ENCODE peak calls at places on chromosomes 4 and X, in ten cellular contexts. C, V, X, N, F, E, T, W, L and G are unnamed samples.

GRCh38 chrX:66255359-66255967 is 91.4 kb downstream of the HEPH start:
- DNase-seq in L (no peak), E (no peak), X (no peak), C (no peak), W (no peak), T (no peak), N (no peak), F (no peak), V (no peak), G (no peak)

GRCh38 chrX:72020788-72021187 is 110.1 kb downstream of the NHSL2 start:
- DNase-seq in N (no peak), L (no peak), E (no peak), C (no peak), V (no peak), F (no peak), W (no peak), X (no peak), T (no peak), G (no peak)

GRCh38 chrX:40012800-40013682 is 84.7 kb downstream of the BCOR start:
- DNase-seq in L (peak), V (peak), X (peak), N (peak), E (peak), C (peak), T (peak), W (peak), F (peak), G (no peak)

GRCh38 chr4:22099896-22100295 is 151.3 kb upstream of the KCNIP4 start:
- DNase-seq in X (peak), E (no peak), N (no peak), T (peak), C (no peak), L (no peak), F (peak), W (no peak), V (peak), G (no peak)

GRCh38 chr4:10183462-10183861 is 66.9 kb upstream of the WDR1 start:
- DNase-seq in N (no peak), T (no peak), X (no peak), E (no peak), C (no peak), L (no peak), F (no peak), W (no peak), V (no peak), G (no peak)

GRCh38 chr4:137471895-137472294 is 60.4 kb downstream of the PCDH18 start:
- DNase-seq in V (no peak), W (no peak), F (peak), N (no peak), C (no peak), L (no peak), T (no peak), E (no peak), X (peak), G (no peak)

GRCh38 chr4:84936123-84936522 is 30.4 kb downstream of the WDFY3 start:
- DNase-seq in X (no peak), L (no peak), E (no peak), T (no peak), F (no peak), C (no peak), N (no peak), V (no peak), W (no peak), G (no peak)

GRCh38 chr4:84967292-84967651 is 782 bp upstream of the WDFY3 start:
- DNase-seq in X (peak), W (no peak), T (no peak), F (peak), E (no peak), N (no peak), V (peak), C (no peak), L (no peak), G (no peak)

GRCh38 chrX:133650262-133650661 is 235.0 kb upstream of the GPC4 start:
- DNase-seq in E (no peak), X (no peak), T (no peak), V (no peak), L (no peak), N (no peak), C (no peak), W (no peak), F (no peak), G (no peak)

GRCh38 chr4:143699331-143700059 is 980 bp downstream of the FREM3 start:
- DNase-seq in F (no peak), N (peak), L (no peak), W (no peak), X (no peak), T (no peak), C (no peak), E (no peak), V (no peak), G (no peak)

DNA sequence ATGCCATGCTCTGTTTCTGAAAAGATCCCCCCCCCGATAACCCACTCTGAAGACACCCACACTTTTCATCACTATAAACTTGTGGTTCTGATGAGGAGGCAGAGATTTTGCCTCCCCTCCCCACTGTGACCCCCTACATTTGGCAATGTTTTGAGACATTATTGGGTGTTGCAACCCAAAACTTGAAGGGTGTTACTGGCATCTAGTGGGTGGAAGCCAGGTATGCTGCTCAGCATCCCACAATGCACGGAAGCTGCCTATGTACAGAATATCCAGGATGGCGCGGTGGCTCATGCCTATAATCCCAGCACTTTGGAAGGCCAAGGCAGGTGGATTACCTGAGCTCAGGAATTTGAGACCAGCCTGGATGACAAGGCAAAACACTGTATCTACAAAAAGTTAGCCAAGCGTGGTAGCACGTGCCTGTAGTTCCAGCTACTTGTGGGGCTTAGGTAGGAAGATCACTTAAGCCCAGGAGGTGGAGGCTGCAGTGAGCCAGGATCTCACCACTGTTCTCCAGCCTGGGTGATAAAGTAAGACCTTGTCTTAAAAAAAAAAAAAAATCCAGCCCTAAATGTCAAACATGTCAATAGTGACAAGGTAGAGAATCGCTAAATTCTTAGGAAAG is 87.3 kb downstream of the SCD5 start:
- DNase-seq in W (no peak), E (no peak), X (no peak), N (no peak), C (no peak), V (no peak), T (no peak), F (no peak), L (no peak), G (no peak)
- TF ChIP-seq CTCF in W (no peak), E (no peak), X (no peak), N (no peak), C (no peak), V (no peak), T (no peak), F (no peak), L (no peak), G (no peak)

GRCh38 chr4:73221734-73222133 is 36.9 kb downstream of the ANKRD17 start:
- DNase-seq in X (no peak), W (no peak), F (no peak), V (no peak), E (no peak), L (no peak), C (no peak), N (no peak), T (no peak), G (no peak)
- H3K4me3 ChIP-seq in X (peak), W (no peak), F (peak), V (peak), E (no peak), L (peak), C (peak), N (peak), T (peak), G (peak)

GRCh38 chrX:150365953-150366911 is 3.1 kb downstream of the MAMLD1 start:
- DNase-seq in F (peak), L (no peak), W (peak), C (peak), V (peak), E (peak), T (peak), N (peak), X (peak), G (no peak)
- TF ChIP-seq CTCF in F (peak), L (no peak), W (no peak), C (no peak), V (peak), E (no peak), T (peak), N (no peak), X (peak), G (peak)

GRCh38 chrX:153725832-153726285 is 1.2 kb downstream of the ABCD1 start:
- DNase-seq in L (no peak), N (peak), F (no peak), C (no peak), E (no peak), W (no peak), T (no peak), V (no peak), X (no peak), G (no peak)

GRCh38 chrX:153726286-153727107 is 1.8 kb downstream of the ABCD1 start:
- DNase-seq in C (peak), F (peak), L (peak), T (no peak), E (peak), X (peak), W (peak), V (peak), N (peak), G (no peak)

GRCh38 chrX:153728951-153729631 is 4.4 kb downstream of the ABCD1 start:
- DNase-seq in F (no peak), L (no peak), W (no peak), N (no peak), V (no peak), C (no peak), E (no peak), X (no peak), T (no peak), G (no peak)

GRCh38 chrX:153728095-153728494 is 3.4 kb downstream of the ABCD1 start:
- DNase-seq in F (no peak), V (no peak), C (no peak), T (no peak), E (no peak), L (no peak), X (no peak), N (no peak), W (no peak), G (no peak)

GRCh38 chrX:153727108-153727931 is 2.7 kb downstream of the ABCD1 start:
- DNase-seq in E (peak), W (peak), N (peak), C (no peak), X (peak), T (no peak), F (peak), L (peak), V (peak), G (no peak)
- H3K4me3 ChIP-seq in E (peak), W (peak), N (peak), C (peak), X (peak), T (no peak), F (peak), L (peak), V (peak), G (peak)

DNA sequence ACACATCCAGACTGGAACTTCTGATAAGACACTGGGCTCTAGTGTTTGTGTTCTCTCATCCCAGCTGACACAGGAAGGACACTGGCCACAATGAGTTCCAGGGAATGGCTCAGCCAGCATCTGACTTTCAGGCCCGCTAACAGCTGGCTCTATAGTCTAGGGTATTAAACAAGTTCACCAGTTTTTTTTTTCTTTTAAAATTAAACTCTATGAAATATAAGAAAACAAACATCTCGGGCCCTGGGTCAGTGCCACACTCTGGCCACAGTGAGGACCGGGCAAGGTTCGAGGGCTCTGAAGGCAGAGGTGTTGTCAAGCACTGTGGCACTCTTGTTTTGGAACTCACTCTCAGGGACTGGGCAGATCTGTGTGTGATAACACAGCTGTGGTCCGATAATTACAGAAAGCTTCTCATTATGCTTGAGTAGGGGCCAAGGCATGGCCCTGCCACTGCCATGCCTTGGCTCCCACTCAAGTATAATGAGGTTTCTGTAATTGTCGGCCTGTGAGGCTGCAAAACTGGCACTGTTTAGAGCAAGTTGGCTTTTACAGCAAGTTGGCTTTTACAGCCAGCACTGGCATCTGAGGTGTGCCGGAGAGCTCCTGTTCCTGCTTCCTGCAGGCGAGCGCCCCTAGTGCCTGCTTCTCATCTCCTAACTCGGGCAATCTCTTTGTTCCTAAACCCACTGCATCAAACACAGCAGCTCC is 62.8 kb downstream of the PPP1R2C start:
- DNase-seq in E (no peak), X (no peak), L (peak), N (no peak), F (peak), C (no peak), V (no peak), W (peak), T (no peak), G (no peak)
- TF ChIP-seq CTCF in E (no peak), X (no peak), L (no peak), N (peak), F (peak), C (peak), V (peak), W (peak), T (peak), G (peak)

DNA sequence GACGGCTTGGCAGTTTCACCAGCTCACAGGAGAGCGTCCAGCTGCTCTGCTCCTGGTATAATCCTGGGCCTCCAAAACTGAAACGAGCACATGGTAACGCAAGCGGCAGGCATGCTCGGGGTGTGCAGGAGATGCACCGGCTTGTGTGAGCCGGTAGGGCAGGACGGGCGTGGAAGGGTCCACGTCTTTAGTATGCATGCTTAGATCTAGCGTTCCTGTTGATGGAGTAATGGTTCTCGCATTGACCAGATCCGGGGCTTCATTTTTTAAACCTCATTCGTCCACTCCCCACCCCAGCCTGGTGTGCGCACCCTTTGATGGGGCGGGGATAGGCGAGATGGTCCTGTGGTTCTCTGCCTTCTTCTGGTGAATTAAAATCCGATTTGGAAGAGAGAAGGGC is 39.7 kb downstream of the FAM149A start:
- DNase-seq in L (no peak), X (peak), W (no peak), V (peak), N (no peak), C (no peak), F (peak), E (peak), T (peak), G (no peak)
- H3K4me3 ChIP-seq in L (peak), X (peak), W (peak), V (peak), N (peak), C (no peak), F (peak), E (peak), T (peak), G (peak)

DNA sequence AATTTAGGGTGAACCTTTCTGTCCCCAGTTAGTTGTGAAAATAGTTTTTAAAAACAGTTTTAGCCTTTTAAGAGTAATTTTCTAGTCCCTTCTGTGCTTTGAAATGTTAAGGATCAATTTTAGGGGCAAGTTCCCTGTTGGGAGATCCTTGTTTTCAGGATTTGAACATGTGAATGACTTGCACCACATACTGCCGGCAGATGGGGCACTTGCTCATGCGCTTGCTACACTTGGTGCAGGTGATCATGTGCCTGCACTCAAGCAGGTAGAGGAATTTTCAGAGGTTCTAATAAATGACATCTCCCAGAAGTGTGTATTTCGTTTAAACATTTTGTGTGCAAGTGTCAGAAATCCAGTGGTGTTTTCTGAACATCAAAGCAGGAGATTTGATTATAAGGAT is 195.9 kb downstream of the CHM start:
- DNase-seq in T (no peak), E (no peak), N (no peak), V (peak), F (no peak), W (no peak), L (peak), X (no peak), C (no peak), G (no peak)
- TF ChIP-seq CTCF in T (peak), E (no peak), N (peak), V (peak), F (peak), W (no peak), L (no peak), X (peak), C (peak), G (peak)